ENCODE peak calls at places on chromosomes 7 and 10, in four cellular contexts. W is thoracic aorta, B is osteoblast, A is astrocyte. H is an unnamed sample.
A peak's percentile ranks its signal among the peaks of the same experiment; 100 is the strongest.

GRCh38 chr10:17504547-17505245 is 50.3 kb upstream of the ST8SIA6 start:
- DNase-seq in A (peak; percentile 91), W (no peak), B (peak; percentile 51), H (no peak)

GRCh38 chr10:11639861-11640764 is 28.7 kb upstream of the USP6NL start:
- DNase-seq in B (no peak), A (no peak), W (no peak), H (no peak)

GRCh38 chr10:101856626-101857025 is 13.0 kb upstream of the KCNIP2 start:
- DNase-seq in A (no peak), B (no peak), W (no peak), H (no peak)

GRCh38 chr10:49613160-49613881 is 516 bp upstream of the CHAT start:
- DNase-seq in B (peak; percentile 88), A (no peak), W (no peak), H (no peak)

GRCh38 chr10:86411281-86411841 is 44.8 kb upstream of the GRID1 start:
- DNase-seq in A (peak; percentile 84), W (no peak), B (peak; percentile 90), H (no peak)

GRCh38 chr7:77791336-77791735 is 6.9 kb downstream of the TMEM60 start:
- DNase-seq in A (no peak), W (no peak), B (no peak), H (no peak)

GRCh38 chr7:149257146-149257545 is 4.8 kb upstream of the ZNF783 start:
- DNase-seq in B (peak; percentile 60), W (no peak), A (no peak), H (no peak)

GRCh38 chr7:120662291-120662690 is 195.7 kb downstream of the TSPAN12 start:
- DNase-seq in A (peak; percentile 1), W (no peak), B (no peak), H (no peak)

GRCh38 chr7:39894904-39895303 is 55.2 kb upstream of the CDK13 start:
- DNase-seq in W (no peak), B (no peak), A (no peak), H (no peak)

GRCh38 chr7:4683884-4684565 is 1.9 kb downstream of the FOXK1 start:
- DNase-seq in A (peak; percentile 73), W (no peak), B (peak; percentile 91), H (peak; percentile 34)

GRCh38 chr7:151081170-151082101 is 827 bp upstream of the FASTK start:
- DNase-seq in W (no peak), A (no peak), B (peak; percentile 94), H (peak; percentile 65)

GRCh38 chr10:130339091-130339490 is 202.9 kb downstream of the GLRX3 start:
- DNase-seq in W (no peak), A (no peak), B (no peak), H (no peak)

GRCh38 chr7:152145853-152146466 is 120.5 kb downstream of the GALNT11 start:
- DNase-seq in B (peak; percentile 72), A (peak; percentile 88), W (no peak), H (peak; percentile 34)

GRCh38 chr10:121325490-121326231 is 272.6 kb downstream of the FGFR2 start:
- DNase-seq in W (no peak), A (peak; percentile 2), B (no peak), H (no peak)

GRCh38 chr7:106999023-106999422 is 45.5 kb upstream of the PRKAR2B start:
- DNase-seq in B (no peak), W (no peak), A (no peak), H (no peak)

GRCh38 chr7:125424721-125425120 is 495.1 kb upstream of the POT1 start:
- DNase-seq in W (no peak), A (no peak), B (no peak), H (no peak)

GRCh38 chr7:96734343-96734742 is 24.7 kb upstream of the SEM1 start:
- DNase-seq in A (no peak), W (no peak), B (no peak), H (no peak)

GRCh38 chr7:106064836-106065559 is 47.1 kb downstream of the SYPL1 start:
- DNase-seq in A (peak; percentile 95), B (peak; percentile 98), W (peak; percentile 83), H (peak; percentile 81)

GRCh38 chr7:20235303-20235702 is 18.1 kb upstream of the MACC1 start:
- DNase-seq in W (no peak), B (no peak), A (peak; percentile 62), H (no peak)

DNA sequence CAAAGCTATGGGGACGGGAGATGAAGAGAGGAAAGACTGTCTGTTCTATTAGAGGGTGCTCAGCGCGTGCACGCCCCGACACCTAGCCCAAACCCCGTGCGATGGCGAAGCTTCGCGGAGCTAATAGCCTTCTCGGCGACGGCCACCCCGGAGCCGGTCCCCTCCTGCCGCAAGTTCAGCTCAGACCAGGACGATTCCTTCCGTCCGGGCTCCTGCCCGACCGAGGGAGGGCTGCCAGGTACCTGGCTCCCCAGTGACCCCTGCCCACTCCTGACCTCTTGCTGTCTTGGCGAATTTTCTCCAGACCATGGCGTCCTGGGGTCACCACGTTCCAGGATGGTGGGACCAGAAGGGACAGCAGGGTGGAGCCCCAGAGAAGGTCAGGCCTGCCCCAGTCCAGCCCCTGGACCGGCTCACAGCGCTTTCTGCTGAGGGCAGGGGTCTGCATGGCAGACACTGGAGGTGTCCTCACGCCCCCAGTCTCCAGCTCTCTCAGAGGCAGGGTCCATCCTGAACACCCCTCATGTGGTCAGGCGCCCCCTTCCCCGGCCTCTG is 36.7 kb downstream of the UNCX start:
- DNase-seq in A (no peak), B (no peak), W (no peak), H (no peak)
- H3K27me3 ChIP-seq in A (no peaks in the 10 kb centered on the region), B (peaks cover 20% of the 10 kb centered on the region), W (no peaks in the 10 kb centered on the region), H (peaks cover 61% of the 10 kb centered on the region)

GRCh38 chr10:117548191-117548668 is 5.7 kb downstream of the EMX2 start:
- DNase-seq in B (peak; percentile 5), A (no peak), W (no peak), H (no peak)
- H3K27me3 ChIP-seq in B (peaks cover 84% of the 10 kb centered on the region), A (peaks cover 89% of the 10 kb centered on the region), W (peaks cover 28% of the 10 kb centered on the region), H (peaks cover 98% of the 10 kb centered on the region)

GRCh38 chr10:93568105-93568390 is 1.6 kb downstream of the FFAR4 start:
- DNase-seq in W (no peak), B (no peak), A (no peak), H (no peak)

GRCh38 chr10:93567277-93568104 is 1.0 kb downstream of the FFAR4 start:
- DNase-seq in B (no peak), A (no peak), W (no peak), H (no peak)

GRCh38 chr10:93570383-93570782 is 3.9 kb downstream of the FFAR4 start:
- DNase-seq in B (no peak), W (no peak), A (no peak), H (no peak)

GRCh38 chr10:93565421-93565820 is 1.0 kb upstream of the FFAR4 start:
- DNase-seq in A (no peak), W (no peak), B (no peak), H (no peak)

GRCh38 chr10:93566435-93567276 is at the start of gene FFAR4:
- DNase-seq in W (no peak), B (no peak), A (no peak), H (no peak)
- H3K27me3 ChIP-seq in W (peaks cover 7% of the 10 kb centered on the region), B (peaks cover 71% of the 10 kb centered on the region), A (peaks cover 75% of the 10 kb centered on the region), H (peaks cover 39% of the 10 kb centered on the region)

DNA sequence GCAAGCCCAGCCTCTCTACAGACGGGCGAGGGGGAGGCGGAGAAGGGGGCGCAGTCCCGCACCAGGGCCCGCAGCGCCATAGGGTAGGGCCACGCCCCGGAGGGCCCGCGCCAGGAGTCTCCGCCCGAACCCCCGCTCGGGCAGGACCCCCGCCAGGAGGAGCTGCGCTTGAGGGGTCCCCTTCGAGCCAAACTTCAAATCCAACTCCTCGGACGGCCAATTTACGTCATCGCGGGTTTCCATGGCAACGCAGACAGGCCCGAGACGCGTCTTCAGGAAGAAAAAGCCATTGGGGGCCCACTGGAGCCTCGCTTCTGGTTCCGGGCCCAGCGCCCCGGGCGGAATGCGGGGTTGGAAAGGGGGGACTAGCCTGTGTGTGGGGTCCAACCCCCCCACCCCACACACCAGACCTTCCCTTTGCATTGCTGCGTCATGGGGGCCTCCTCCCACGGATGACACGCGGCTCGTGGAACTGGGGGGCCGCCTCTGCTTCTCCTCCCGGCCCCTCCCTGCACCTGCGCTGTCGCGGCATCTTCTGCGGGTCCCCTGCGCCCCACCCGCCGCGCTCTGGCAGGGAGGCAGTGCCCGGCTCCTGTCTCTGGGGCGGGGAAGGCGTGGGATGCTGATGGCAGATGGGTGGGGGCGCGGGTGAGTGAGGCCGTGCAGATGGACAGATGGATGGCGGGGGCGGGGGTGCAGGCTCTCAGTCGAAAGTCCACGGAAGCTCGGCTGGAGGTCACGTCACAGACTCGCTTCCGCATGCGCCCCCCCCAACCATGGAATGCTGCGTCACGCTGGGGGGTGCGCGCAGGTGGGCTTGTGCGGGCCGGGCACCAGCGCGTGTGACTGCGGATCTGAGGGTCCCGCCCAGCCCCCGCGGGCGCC is 1.2 kb downstream of the CALY start:
- DNase-seq in W (no peak), A (peak; percentile 29), B (peak; percentile 95), H (no peak)
- H3K27me3 ChIP-seq in W (peaks cover 6% of the 10 kb centered on the region), A (peaks cover 37% of the 10 kb centered on the region), B (peaks cover 57% of the 10 kb centered on the region), H (peaks cover 51% of the 10 kb centered on the region)

DNA sequence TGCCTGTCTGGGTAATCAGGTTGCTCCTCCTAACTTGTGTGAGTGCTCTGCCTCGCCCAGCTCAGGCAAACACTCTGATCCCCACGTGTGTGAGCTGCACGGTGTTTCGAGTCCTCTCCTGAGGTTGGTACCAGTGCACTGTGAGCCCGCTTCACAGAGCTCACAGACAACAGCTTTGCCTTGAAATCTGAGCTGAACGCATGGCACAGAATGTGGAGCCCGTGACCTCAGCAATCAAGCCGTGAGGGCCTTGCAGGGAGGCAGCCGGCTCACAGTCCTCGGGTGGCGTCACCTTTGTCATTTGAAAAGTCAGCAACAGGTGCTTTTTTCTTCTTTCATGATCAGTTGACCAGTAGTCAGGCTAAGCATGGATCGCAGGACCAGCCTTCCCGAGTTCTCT is 60.2 kb upstream of the ADGRA1 start:
- DNase-seq in W (no peak), A (no peak), B (no peak), H (no peak)
- H3K27me3 ChIP-seq in W (no peaks in the 10 kb centered on the region), A (peaks cover 2% of the 10 kb centered on the region), B (peaks cover 13% of the 10 kb centered on the region), H (peaks cover 5% of the 10 kb centered on the region)